ENCODE peak calls at places on chromosomes 7 and 10, in five cellular contexts. O is fibroblast of pulmonary artery, K is progenitor cell of endocrine pancreas, U is HFF-Myc, L is fibroblast of the aortic adventitia. V is an unnamed sample.

GRCh38 chr10:21733710-21734109 is 199.7 kb downstream of the MLLT10 start:
- DNase-seq in O (peak; percentile 14), K (no peak), U (no peak), L (no peak), V (no peak)

GRCh38 chr10:99432881-99433280 is 2.5 kb upstream of the GOT1 start:
- DNase-seq in O (no peak), K (no peak), U (no peak), L (no peak), V (no peak)

GRCh38 chr7:151755131-151755787 is 121.7 kb downstream of the PRKAG2 start:
- DNase-seq in O (peak; percentile 49), K (no peak), U (peak; percentile 41), L (peak; percentile 40), V (no peak)

GRCh38 chr7:84647797-84648762 is 453.5 kb upstream of the SEMA3A start:
- DNase-seq in O (peak; percentile 86), K (no peak), U (peak; percentile 42), L (peak; percentile 96), V (no peak)

GRCh38 chr10:13490503-13490902 is 38.3 kb downstream of the BEND7 start:
- DNase-seq in O (no peak), K (no peak), U (no peak), L (no peak), V (no peak)

GRCh38 chr7:74009719-74010118 is 18.3 kb upstream of the ELN start:
- DNase-seq in O (no peak), K (no peak), U (no peak), L (no peak), V (no peak)

GRCh38 chr7:108091461-108091831 is 38.7 kb downstream of the LAMB4 start:
- DNase-seq in O (no peak), K (no peak), U (no peak), L (no peak), V (no peak)

GRCh38 chr7:148700693-148701092 is 2.0 kb downstream of the CUL1 start:
- DNase-seq in O (peak; percentile 40), K (no peak), U (no peak), L (peak; percentile 27), V (no peak)

GRCh38 chr7:24361001-24361400 is 77.0 kb downstream of the NPY start:
- DNase-seq in O (no peak), K (no peak), U (no peak), L (no peak), V (no peak)

GRCh38 chr10:88131561-88132139 is 268.2 kb downstream of the PTEN start:
- DNase-seq in O (no peak), K (no peak), U (no peak), L (peak; percentile 83), V (peak; percentile 83)

GRCh38 chr10:80464557-80465466 is 10.7 kb downstream of the TSPAN14 start:
- DNase-seq in O (peak; percentile 50), K (peak; percentile 44), U (no peak), L (no peak), V (no peak)

GRCh38 chr7:111958889-111959288 is 247.3 kb downstream of the DOCK4 start:
- DNase-seq in O (no peak), K (no peak), U (no peak), L (no peak), V (no peak)

GRCh38 chr7:1919539-1920265 is 249.6 kb downstream of the ELFN1 start:
- DNase-seq in O (no peak), K (no peak), U (no peak), L (no peak), V (no peak)

GRCh38 chr7:4707980-4708411 is 25.9 kb downstream of the FOXK1 start:
- DNase-seq in O (no peak), K (no peak), U (no peak), L (no peak), V (no peak)

GRCh38 chr10:24713086-24713485 is 10.6 kb downstream of the ARHGAP21 start:
- DNase-seq in O (no peak), K (no peak), U (no peak), L (no peak), V (no peak)
- TF ChIP-seq CTCF in O (no peak), K (no peak), U (no peak), L (no peak), V (no peak)

GRCh38 chr10:59626523-59626869 is 83.2 kb downstream of the SLC16A9 start:
- DNase-seq in O (no peak), K (no peak), U (no peak), L (no peak), V (no peak)
- TF ChIP-seq CTCF in O (no peak), K (no peak), U (no peak), L (no peak), V (no peak)

GRCh38 chr7:20217193-20217948 is at the start of gene MACC1:
- DNase-seq in O (no peak), K (peak; percentile 30), U (no peak), L (no peak), V (peak; percentile 66)
- TF ChIP-seq CTCF in O (no peak), K (peak; percentile 61), U (no peak), L (no peak), V (peak; percentile 77)

DNA sequence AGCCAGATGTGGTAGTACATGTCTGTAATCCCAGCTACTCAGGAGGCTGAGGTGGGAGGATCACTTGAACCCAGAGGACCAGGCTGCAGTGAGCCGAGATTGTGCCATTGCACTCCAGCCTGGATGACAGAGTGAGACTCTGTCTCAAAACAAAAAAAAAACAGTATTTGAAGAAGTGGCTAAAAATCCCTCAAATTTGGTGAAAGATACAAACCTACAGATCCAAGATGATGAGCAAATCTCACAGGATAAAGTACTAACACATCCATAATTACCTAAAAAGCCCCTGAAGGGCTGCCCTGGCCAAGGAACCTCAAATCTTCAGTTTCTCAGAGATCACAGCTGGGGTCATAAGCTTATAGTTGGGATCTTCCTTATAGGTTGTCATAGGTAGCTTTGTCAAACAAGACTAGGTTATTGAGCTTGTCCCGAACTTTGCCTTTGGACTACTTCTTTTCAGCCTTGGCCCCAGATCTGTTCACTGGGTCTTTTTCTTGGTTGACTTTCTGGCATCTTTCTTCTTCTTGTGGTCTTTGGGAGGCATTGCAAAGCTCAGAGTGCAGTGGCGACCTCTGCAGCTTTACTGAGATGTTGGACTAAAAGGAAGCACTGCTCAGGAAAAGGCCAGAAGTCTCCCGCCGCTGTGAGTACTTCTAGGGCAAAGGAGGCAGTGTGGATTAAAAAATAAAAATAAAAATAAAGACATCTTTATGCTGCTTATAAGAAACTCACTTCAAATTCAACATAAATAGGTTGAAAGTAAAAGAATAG is 28.6 kb upstream of the SAR1A start:
- DNase-seq in O (peak; percentile 40), K (no peak), U (no peak), L (peak; percentile 32), V (no peak)
- TF ChIP-seq CTCF in O (no peak), K (no peak), U (no peak), L (peak; percentile 20), V (no peak)

DNA sequence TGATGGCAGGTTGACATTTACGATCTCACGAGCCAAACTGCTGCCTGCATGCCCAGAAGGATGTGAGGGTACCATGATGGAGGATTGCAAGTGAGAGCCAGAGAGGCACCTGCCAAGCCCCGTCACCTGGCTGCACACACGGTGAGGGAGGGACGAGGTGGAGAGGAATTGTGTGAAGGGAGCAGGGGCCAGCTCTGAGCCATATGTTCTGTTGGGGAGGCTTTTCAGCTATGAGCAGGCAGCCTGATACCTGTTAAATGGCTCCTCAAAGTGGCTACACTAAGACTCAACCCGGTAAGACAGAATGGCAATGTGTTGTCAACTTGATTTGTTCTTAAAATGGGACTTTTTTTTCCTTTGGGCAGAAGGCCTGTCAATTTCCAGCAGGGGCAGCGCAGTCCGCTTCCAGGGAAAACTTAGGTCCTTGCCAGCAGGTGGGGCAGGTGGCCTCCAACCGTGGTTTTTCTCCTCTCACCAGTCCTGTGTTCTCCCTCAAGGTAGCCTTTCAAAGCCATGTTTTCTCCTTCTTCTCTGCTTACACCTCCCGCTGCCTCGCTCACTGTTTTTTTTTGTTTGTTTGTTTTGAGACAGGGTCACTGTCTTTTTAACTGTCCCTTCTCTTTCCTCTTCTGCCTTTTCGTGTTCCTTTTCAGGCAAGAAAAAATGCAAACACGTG is 57.7 kb upstream of the ZNRF2 start:
- DNase-seq in O (no peak), K (peak; percentile 32), U (no peak), L (no peak), V (peak; percentile 13)
- TF ChIP-seq CTCF in O (no peak), K (peak; percentile 69), U (peak; percentile 31), L (no peak), V (peak; percentile 75)

GRCh38 chr10:132404911-132405462 is 8.0 kb downstream of the PWWP2B start:
- DNase-seq in O (no peak), K (no peak), U (no peak), L (no peak), V (no peak)
- TF ChIP-seq CTCF in O (no peak), K (no peak), U (no peak), L (no peak), V (no peak)